ENCODE peak calls at places on chromosomes 5 and 9, in ten cellular contexts. I is colonic mucosa; F is effector memory CD4-positive, alpha-beta T cell; W is lower leg skin; O is CD8-positive, alpha-beta memory T cell; R is HAP-1; T is dorsolateral prefrontal cortex; J is prostate gland; Q is mammary epithelial cell; B is spleen. U is an unnamed sample.

GRCh38 chr9:6052520-6052919 is 37.1 kb upstream of the RANBP6 start:
- DNase-seq in I (no peak), F (no peak), W (no peak), O (no peak), R (no peak), T (no peak), J (no peak), Q (peak), B (no peak), U (no peak)

GRCh38 chr9:93702261-93702660 is 125.9 kb downstream of the PHF2 start:
- DNase-seq in I (no peak), F (no peak), W (no peak), O (no peak), R (no peak), T (no peak), J (no peak), Q (no peak), B (peak), U (no peak)

GRCh38 chr9:114288233-114289051 is 34.5 kb upstream of the ORM1 start:
- DNase-seq in I (no peak), F (no peak), W (no peak), O (no peak), R (no peak), T (no peak), J (no peak), Q (peak), B (peak), U (no peak)

GRCh38 chr9:128288273-128289004 is 12.4 kb downstream of the SWI5 start:
- DNase-seq in I (no peak), F (no peak), W (no peak), O (no peak), R (no peak), T (no peak), J (no peak), Q (no peak), B (no peak), U (no peak)

GRCh38 chr9:81557957-81558791 is 131.2 kb downstream of the TLE1 start:
- DNase-seq in I (no peak), F (no peak), W (no peak), O (no peak), R (no peak), T (no peak), J (peak), Q (peak), B (no peak), U (no peak)

GRCh38 chr5:180343110-180343845 is 9.9 kb downstream of the GFPT2 start:
- DNase-seq in I (no peak), F (no peak), W (no peak), O (no peak), R (peak), T (peak), J (no peak), Q (no peak), B (peak), U (no peak)

GRCh38 chr9:32866292-32866691 is 83.0 kb downstream of the TMEM215 start:
- DNase-seq in I (no peak), F (no peak), W (no peak), O (no peak), R (no peak), T (peak), J (no peak), Q (no peak), B (no peak), U (no peak)

GRCh38 chr5:71938886-71939285 is 168.4 kb upstream of the MAP1B start:
- DNase-seq in I (peak), F (no peak), W (no peak), O (no peak), R (no peak), T (no peak), J (peak), Q (peak), B (no peak), U (no peak)

GRCh38 chr5:178426326-178427130 is 163.7 kb downstream of the COL23A1 start:
- DNase-seq in I (no peak), F (no peak), W (no peak), O (no peak), R (no peak), T (no peak), J (peak), Q (no peak), B (no peak), U (no peak)

GRCh38 chr9:115944166-115944948 is 209.2 kb upstream of the PAPPA start:
- DNase-seq in I (peak), F (no peak), W (peak), O (no peak), R (no peak), T (no peak), J (peak), Q (peak), B (no peak), U (no peak)

GRCh38 chr9:117343416-117343815 is 71.4 kb downstream of the ASTN2 start:
- DNase-seq in I (no peak), F (no peak), W (no peak), O (no peak), R (no peak), T (no peak), J (no peak), Q (peak), B (no peak), U (no peak)

GRCh38 chr9:117340422-117340821 is 74.4 kb downstream of the ASTN2 start:
- DNase-seq in I (no peak), F (no peak), W (no peak), O (no peak), R (no peak), T (no peak), J (no peak), Q (no peak), B (no peak), U (no peak)

GRCh38 chr9:117341161-117341560 is 73.7 kb downstream of the ASTN2 start:
- DNase-seq in I (no peak), F (no peak), W (no peak), O (no peak), R (no peak), T (no peak), J (no peak), Q (no peak), B (no peak), U (no peak)

DNA sequence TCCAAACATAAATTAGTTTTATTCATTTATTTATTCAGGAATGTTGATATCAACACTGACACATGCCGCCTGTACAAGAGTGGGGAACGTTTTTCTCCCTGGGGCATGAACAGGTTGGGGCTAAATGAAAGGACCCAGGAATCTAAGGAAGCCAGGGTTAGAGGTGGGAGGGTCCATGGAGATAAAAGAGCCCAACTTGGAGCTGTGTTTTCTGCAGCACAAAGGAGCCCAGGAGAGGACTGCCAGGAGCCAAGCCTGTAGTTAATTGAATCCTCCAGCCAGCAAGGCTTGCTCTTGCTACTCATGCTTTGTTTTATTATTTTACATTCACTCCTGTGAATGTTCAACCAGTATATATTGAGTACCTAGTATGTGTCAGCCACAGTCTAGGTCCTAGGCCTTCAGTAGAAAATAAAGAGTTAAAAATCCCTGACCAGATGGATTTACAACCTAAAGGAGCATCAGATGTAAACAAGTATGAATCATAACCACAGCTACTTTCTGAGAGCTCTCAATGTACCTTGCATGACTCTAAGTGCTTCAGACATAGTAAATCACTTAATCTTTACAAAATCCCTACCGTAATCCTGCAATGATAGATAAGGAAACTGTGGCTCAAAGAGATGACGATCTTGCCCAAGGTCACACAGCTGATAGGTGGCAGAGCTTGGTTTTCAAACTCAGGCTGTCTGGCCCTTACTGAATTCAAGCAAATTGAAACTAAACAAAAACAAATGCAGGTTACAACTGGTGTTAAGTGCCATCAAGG is 69.8 kb downstream of the ASTN2 start:
- DNase-seq in I (no peak), F (no peak), W (no peak), O (no peak), R (no peak), T (no peak), J (no peak), Q (no peak), B (no peak), U (no peak)
- H3K4me3 ChIP-seq in I (no peak), F (no peak), W (no peak), O (no peak), R (no peak), T (no peak), J (no peak), Q (no peak), B (no peak), U (no peak)

GRCh38 chr9:34675048-34675714 is 12.7 kb upstream of the CCL27 start:
- DNase-seq in I (peak), F (peak), W (no peak), O (peak), R (peak), T (peak), J (no peak), Q (peak), B (peak), U (peak)

GRCh38 chr9:34671307-34671706 is 8.8 kb upstream of the CCL27 start:
- DNase-seq in I (no peak), F (no peak), W (no peak), O (no peak), R (no peak), T (no peak), J (no peak), Q (no peak), B (no peak), U (no peak)

GRCh38 chr9:34669809-34670562 is 7.5 kb upstream of the CCL27 start:
- DNase-seq in I (no peak), F (no peak), W (no peak), O (no peak), R (no peak), T (no peak), J (no peak), Q (no peak), B (no peak), U (no peak)

GRCh38 chr9:34675874-34676273 is 13.4 kb upstream of the CCL27 start:
- DNase-seq in I (no peak), F (no peak), W (no peak), O (no peak), R (no peak), T (no peak), J (no peak), Q (no peak), B (no peak), U (no peak)

DNA sequence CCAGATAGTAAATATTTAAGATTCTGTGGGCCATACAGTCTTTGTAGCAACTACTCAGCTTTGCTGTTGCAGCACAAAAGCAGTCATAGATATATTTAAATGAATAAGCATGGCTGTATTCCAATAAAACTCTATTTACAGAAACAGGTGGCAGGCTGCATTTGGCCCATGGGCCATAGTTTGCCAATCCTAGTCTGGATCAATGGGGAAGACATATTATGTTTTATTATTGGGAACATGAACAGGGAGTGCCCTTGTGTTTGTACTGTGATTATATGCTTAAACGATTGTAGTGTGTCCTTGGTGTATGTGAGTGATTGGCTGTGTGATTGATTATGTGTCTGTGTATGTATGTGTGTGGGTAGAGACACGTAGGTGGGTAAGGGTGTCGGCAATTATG is 12.0 kb upstream of the CCL27 start:
- DNase-seq in I (no peak), F (no peak), W (no peak), O (no peak), R (no peak), T (no peak), J (no peak), Q (no peak), B (no peak), U (no peak)
- H3K4me3 ChIP-seq in I (no peak), F (no peak), W (no peak), O (no peak), R (no peak), T (no peak), J (no peak), Q (no peak), B (no peak), U (no peak)

DNA sequence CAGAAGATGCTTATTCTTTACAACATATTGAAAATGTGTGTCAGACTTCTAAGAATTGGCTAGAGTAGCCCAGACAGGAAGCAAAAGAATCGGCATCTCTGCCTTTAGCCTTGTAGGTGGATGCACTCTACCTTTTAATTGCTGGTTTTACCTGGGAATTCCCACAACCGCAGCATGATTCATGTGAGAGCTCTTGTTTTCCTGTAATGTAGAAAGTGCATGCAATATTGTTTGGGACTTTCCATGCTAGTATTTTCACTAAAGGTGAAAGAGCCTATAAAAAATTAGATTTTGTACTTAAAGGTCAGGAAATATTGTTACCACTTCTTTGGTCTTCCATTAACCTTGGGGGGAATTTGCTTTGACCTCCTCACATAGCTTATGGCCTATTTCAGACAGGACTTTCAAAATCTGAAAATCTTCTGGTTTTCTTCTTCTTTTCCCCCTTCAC is 89.8 kb downstream of the NTRK2 start:
- DNase-seq in I (no peak), F (peak), W (no peak), O (no peak), R (no peak), T (no peak), J (no peak), Q (peak), B (no peak), U (no peak)
- H3K4me3 ChIP-seq in I (no peak), F (no peak), W (no peak), O (no peak), R (no peak), T (no peak), J (no peak), Q (no peak), B (no peak), U (no peak)

GRCh38 chr9:126532489-126532888 is 81.2 kb upstream of the LMX1B start:
- DNase-seq in I (no peak), F (no peak), W (no peak), O (no peak), R (no peak), T (no peak), J (no peak), Q (no peak), B (no peak), U (no peak)

GRCh38 chr9:126532951-126533910 is 80.5 kb upstream of the LMX1B start:
- DNase-seq in I (no peak), F (no peak), W (no peak), O (no peak), R (no peak), T (no peak), J (no peak), Q (no peak), B (peak), U (no peak)

GRCh38 chr9:126536131-126536530 is 77.6 kb upstream of the LMX1B start:
- DNase-seq in I (no peak), F (no peak), W (no peak), O (no peak), R (no peak), T (no peak), J (no peak), Q (no peak), B (peak), U (no peak)

GRCh38 chr9:126533911-126534300 is 79.8 kb upstream of the LMX1B start:
- DNase-seq in I (no peak), F (no peak), W (no peak), O (no peak), R (no peak), T (no peak), J (no peak), Q (no peak), B (peak), U (no peak)

GRCh38 chr9:126534431-126535186 is 79.1 kb upstream of the LMX1B start:
- DNase-seq in I (no peak), F (no peak), W (no peak), O (no peak), R (no peak), T (no peak), J (no peak), Q (no peak), B (peak), U (no peak)
- H3K4me3 ChIP-seq in I (no peak), F (no peak), W (no peak), O (no peak), R (no peak), T (no peak), J (no peak), Q (no peak), B (no peak), U (no peak)

GRCh38 chr9:36166150-36166927 is 2.8 kb upstream of the CCIN start:
- DNase-seq in I (peak), F (peak), W (peak), O (peak), R (peak), T (peak), J (peak), Q (peak), B (peak), U (peak)
- H3K4me3 ChIP-seq in I (peak), F (peak), W (peak), O (peak), R (peak), T (peak), J (peak), Q (peak), B (peak), U (peak)

DNA sequence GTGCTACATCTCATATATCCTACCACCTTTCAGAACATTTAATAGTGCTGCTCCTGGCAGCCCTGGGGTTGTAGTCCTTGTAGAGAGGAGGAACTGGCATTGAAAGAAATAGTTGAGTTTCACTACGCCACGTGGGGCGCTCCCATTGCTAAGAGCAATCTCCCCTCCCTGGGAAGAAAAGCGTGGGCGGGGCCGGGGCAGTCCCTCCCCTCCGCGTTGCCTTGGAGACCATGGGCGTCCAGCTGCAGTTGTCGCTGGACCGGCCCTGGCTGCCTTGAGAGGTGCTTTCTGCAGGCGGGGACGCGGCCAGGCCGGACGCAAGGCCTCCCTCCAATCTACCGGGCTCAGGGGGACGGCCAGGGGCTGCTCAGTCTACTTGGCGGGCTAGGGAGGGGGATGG is 368 bp upstream of the CCDC180 start:
- DNase-seq in I (peak), F (no peak), W (peak), O (no peak), R (no peak), T (peak), J (peak), Q (peak), B (peak), U (no peak)
- H3K4me3 ChIP-seq in I (no peak), F (no peak), W (no peak), O (no peak), R (no peak), T (peak), J (peak), Q (no peak), B (no peak), U (no peak)

U was measured in Jurkat, Clone E6-1.